ENCODE peak calls at places on chromosomes 3 and 15, in six cellular contexts. X is HepG2, Y is H1, I is SK-N-SH, U is GM12878, C is K562. G is an unnamed sample.

GRCh38 chr3:187210091-187210490 is 12.8 kb downstream of the RTP1 start:
- DNase-seq in X (no peak), Y (no peak), I (no peak), U (no peak), C (no peak), G (no peak)

GRCh38 chr3:111712294-111713180 is 117.4 kb upstream of the ZBED2 start:
- DNase-seq in X (no peak), Y (no peak), I (peak), U (no peak), C (no peak), G (no peak)

GRCh38 chr3:105466072-105466471 is 99.4 kb downstream of the ALCAM start:
- DNase-seq in X (no peak), Y (no peak), I (no peak), U (no peak), C (no peak), G (no peak)

GRCh38 chr3:100268156-100268555 is 7.4 kb downstream of the TBC1D23 start:
- DNase-seq in X (no peak), Y (no peak), I (no peak), U (no peak), C (no peak), G (no peak)

GRCh38 chr15:78103406-78104118 is 11.2 kb downstream of the SH2D7 start:
- DNase-seq in X (no peak), Y (no peak), I (no peak), U (peak), C (no peak), G (peak)

GRCh38 chr15:81335631-81336030 is 11.7 kb upstream of the STARD5 start:
- DNase-seq in X (no peak), Y (no peak), I (no peak), U (no peak), C (no peak), G (no peak)

GRCh38 chr15:77840962-77841361 is 208.2 kb upstream of the LINGO1 start:
- DNase-seq in X (no peak), Y (no peak), I (no peak), U (no peak), C (no peak), G (no peak)

GRCh38 chr15:93088981-93089854 is at the start of gene RGMA:
- DNase-seq in X (no peak), Y (peak), I (peak), U (no peak), C (peak), G (no peak)

GRCh38 chr15:61205427-61205826 is 23.7 kb downstream of the RORA start:
- DNase-seq in X (no peak), Y (no peak), I (no peak), U (no peak), C (no peak), G (no peak)

GRCh38 chr3:194344012-194344411 is 7.1 kb downstream of the CPN2 start:
- DNase-seq in X (peak), Y (peak), I (peak), U (no peak), C (peak), G (peak)

GRCh38 chr3:42123012-42123581 is 31.9 kb downstream of the TRAK1 start:
- DNase-seq in X (no peak), Y (no peak), I (no peak), U (peak), C (no peak), G (no peak)

GRCh38 chr3:169118666-169119370 is 544.7 kb downstream of the MECOM start:
- DNase-seq in X (no peak), Y (no peak), I (no peak), U (no peak), C (no peak), G (no peak)

GRCh38 chr15:34795267-34796081 is at the start of gene ACTC1:
- DNase-seq in X (no peak), Y (peak), I (no peak), U (no peak), C (peak), G (no peak)

GRCh38 chr3:82100378-82100777 is 338.9 kb upstream of the GBE1 start:
- DNase-seq in X (peak), Y (no peak), I (no peak), U (no peak), C (no peak), G (no peak)

GRCh38 chr15:74011610-74012009 is 17.1 kb downstream of the PML start:
- DNase-seq in X (no peak), Y (no peak), I (no peak), U (no peak), C (no peak), G (no peak)

GRCh38 chr3:132231633-132232032 is 85.6 kb upstream of the ACP3 start:
- DNase-seq in X (no peak), Y (no peak), I (no peak), U (no peak), C (no peak), G (no peak)

GRCh38 chr3:11554236-11554610 is 89.5 kb downstream of the VGLL4 start:
- DNase-seq in X (no peak), Y (no peak), I (no peak), U (no peak), C (no peak), G (no peak)

GRCh38 chr15:50857763-50858162 is 50.7 kb upstream of the AP4E1 start:
- DNase-seq in X (no peak), Y (no peak), I (no peak), U (no peak), C (no peak), G (no peak)

GRCh38 chr15:59232476-59232875 is 25.8 kb downstream of the LDHAL6B start:
- DNase-seq in X (no peak), Y (no peak), I (no peak), U (no peak), C (no peak), G (no peak)

GRCh38 chr15:59237119-59237853 is 30.6 kb downstream of the LDHAL6B start:
- DNase-seq in X (no peak), Y (no peak), I (no peak), U (peak), C (no peak), G (no peak)

GRCh38 chr15:59237854-59238252 is 31.2 kb downstream of the LDHAL6B start:
- DNase-seq in X (no peak), Y (no peak), I (no peak), U (peak), C (no peak), G (peak)

GRCh38 chr15:59236394-59236793 is 29.8 kb downstream of the LDHAL6B start:
- DNase-seq in X (peak), Y (no peak), I (no peak), U (no peak), C (no peak), G (no peak)
- H3K27ac ChIP-seq in X (no peak), Y (no peak), I (no peak), U (peak), C (no peak), G (no peak)

DNA sequence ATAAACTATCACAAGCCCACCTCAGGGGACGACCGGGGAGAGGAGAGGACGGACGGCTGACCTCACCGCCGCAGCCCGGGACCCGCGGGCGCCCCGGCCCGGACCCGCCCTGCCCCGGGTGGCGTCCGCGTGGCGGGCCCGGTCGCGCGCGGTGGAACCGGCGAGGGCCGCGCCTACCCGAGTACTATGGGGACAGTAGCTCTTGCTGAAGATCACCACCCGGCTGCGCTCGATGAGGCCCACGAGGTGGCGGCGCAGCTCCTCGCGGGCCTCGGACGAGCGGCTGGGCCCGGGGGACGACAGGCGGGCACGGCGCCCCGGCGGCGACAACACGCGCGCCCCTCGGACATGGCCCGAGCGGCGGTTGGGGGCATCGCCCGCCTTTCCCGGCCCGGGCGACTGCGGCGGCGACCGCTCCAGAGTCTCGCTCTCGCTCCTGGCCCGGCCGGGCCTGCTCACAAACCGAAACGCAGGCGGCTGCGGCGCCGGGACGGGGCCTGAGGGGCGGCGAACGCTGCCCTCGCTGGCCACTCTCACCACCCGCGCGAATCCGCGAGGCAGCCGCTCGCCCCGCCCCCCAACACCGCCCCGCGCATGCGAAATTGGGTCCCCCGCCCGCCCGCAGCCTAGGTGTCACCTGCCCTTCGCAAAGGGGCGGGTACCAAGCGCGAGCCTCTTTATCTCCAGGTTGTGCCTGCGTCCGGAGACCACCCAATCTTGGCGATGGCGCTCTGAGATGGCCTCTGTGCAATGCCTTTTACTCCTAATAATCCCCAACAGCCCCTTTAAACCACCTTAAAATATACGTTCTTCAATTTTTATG is at the start of gene TXNRD3:
- DNase-seq in X (peak), Y (peak), I (peak), U (no peak), C (peak), G (peak)
- TF ChIP-seq CTCF in X (peak), Y (peak), I (no peak), U (no peak), C (no peak), G (no peak)

DNA sequence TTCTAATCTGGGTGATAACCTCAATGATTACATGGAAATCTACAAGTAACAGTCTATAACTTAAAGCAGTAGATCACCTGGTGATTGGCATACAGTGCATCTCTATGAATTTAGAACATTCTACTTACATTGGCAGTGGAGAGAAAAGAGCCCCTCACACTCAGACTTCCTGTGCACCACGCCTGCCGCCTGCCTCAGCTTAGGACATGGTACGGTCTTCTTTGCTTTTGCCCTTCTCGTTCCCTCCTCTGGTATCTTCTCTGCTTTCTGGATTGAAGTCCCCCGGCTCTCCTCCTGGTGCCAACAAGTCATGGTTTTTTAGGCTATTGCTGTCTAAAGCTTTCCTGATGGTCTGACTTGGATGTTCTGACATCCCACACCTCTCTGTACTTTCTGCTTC is 7.9 kb upstream of the KCNMB3 start:
- DNase-seq in X (no peak), Y (no peak), I (no peak), U (no peak), C (no peak), G (no peak)
- TF ChIP-seq GABPA in X (no peak), Y (no peak), I (no peak), U (no peak), C (no peak), G (no peak)

DNA sequence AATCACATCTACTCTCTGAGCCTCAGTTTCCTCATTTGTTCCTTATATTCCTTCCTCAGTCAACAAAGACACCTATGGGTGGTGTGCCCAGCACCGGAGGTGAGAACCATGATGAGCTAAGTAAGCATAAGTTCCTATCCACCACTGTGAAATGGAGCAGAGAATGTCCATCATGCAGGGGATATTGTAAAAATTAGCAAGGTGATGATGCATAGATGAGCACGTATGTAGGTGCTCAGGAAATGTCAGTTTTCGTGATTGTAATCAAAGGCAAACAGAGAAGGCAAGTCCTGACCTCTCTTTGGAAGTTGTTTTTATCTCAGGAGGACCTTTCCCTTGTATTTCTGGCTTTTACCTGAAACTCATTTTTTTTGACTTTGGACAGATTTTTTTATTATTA is 165.4 kb downstream of the GHSR start:
- DNase-seq in X (no peak), Y (no peak), I (no peak), U (no peak), C (no peak), G (no peak)
- H3K27ac ChIP-seq in X (no peak), Y (no peak), I (no peak), U (no peak), C (no peak), G (no peak)

GRCh38 chr3:34973586-34973985 is 665.7 kb upstream of the ARPP21 start:
- DNase-seq in X (no peak), Y (no peak), I (no peak), U (no peak), C (no peak), G (no peak)

DNA sequence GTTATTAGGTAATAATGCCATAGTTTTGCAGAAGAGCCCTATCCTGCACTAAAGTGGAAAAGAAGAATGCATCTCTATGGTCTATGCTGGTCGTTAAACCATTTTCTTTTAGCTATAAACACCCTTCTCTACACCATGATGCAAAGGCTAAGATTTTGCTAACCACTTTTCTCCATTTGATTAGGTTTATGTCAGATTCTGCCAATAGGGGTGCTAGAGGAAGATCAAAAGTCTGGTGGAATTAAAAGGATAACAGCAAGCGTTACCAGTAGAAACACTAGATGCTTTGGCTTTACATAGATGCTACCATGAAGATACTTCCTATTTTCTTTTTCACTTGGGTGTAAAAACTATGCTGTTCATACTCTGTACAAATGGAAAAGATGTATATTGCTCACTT is 669.8 kb upstream of the ARPP21 start:
- DNase-seq in X (no peak), Y (no peak), I (no peak), U (no peak), C (no peak), G (no peak)
- TF ChIP-seq CTCF in X (no peak), Y (peak), I (peak), U (no peak), C (no peak), G (no peak)

DNA sequence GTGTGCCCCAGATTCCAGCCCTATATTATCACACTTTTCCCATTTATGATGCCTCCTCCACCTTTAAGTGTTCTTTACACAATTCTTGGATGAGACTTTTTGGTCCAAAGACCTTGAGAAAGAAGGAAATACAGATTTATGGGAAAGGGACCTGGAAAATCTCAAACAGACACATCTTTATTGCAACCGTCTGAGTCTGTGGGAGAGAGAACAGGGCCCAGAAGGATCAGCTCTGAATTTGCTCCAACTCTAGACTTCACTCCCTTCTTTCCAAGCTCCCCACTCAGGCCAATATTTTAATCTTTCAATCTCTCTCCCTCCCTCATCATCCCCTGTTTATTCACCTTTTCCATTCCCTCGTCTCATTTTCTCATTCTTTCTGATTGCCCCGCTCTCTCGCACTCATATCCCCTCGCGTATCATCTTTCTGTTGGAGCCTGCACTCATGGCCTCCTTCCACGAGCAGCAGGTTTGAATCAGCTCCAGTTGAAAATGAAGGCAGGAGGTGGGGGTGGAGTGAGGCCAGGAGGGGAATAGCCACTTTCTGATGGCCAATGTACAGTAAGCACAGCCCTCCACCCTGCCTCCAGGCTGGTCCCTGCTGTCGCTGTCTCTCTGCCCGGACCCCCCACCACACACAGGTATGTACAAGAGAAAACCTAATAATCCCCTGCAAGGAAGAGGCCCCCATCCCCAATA is 63.6 kb upstream of the BOC start:
- DNase-seq in X (no peak), Y (no peak), I (peak), U (no peak), C (no peak), G (no peak)
- TF ChIP-seq GABPA in X (no peak), Y (no peak), I (no peak), U (no peak), C (no peak), G (no peak)

GRCh38 chr3:45606991-45607712 is 12.6 kb downstream of the LIMD1 start:
- DNase-seq in X (no peak), Y (no peak), I (no peak), U (no peak), C (no peak), G (no peak)

GRCh38 chr3:45608885-45609284 is 14.3 kb downstream of the LIMD1 start:
- DNase-seq in X (no peak), Y (no peak), I (no peak), U (no peak), C (no peak), G (no peak)

GRCh38 chr3:45610129-45610528 is 15.6 kb downstream of the LIMD1 start:
- DNase-seq in X (no peak), Y (no peak), I (no peak), U (no peak), C (no peak), G (no peak)

GRCh38 chr3:45607790-45608189 is 13.2 kb downstream of the LIMD1 start:
- DNase-seq in X (no peak), Y (no peak), I (no peak), U (no peak), C (no peak), G (no peak)

GRCh38 chr3:45608296-45608695 is 13.7 kb downstream of the LIMD1 start:
- DNase-seq in X (no peak), Y (no peak), I (no peak), U (no peak), C (no peak), G (no peak)
- H3K27ac ChIP-seq in X (no peak), Y (no peak), I (peak), U (no peak), C (no peak), G (no peak)

G was measured in HL-60.